ENCODE peak calls at places on chromosomes 3 and 15, in five cellular contexts. W is T-helper 1 cell; A is endodermal cell; L is astrocyte; Z is stimulated activated CD4-positive, alpha-beta T cell treated with anti-CD3 and anti-CD28 coated beads, Interleukin-2, amount 100 ng/mL, for 48 hours. Q is an unnamed sample.

GRCh38 chr3:126061301-126062032 is 22.5 kb downstream of the SLC41A3 start:
- DNase-seq in L (no peak), W (no peak), A (no peak), Z (no peak), Q (no peak)

GRCh38 chr3:75768303-75769017 is 16.9 kb downstream of the ZNF717 start:
- DNase-seq in L (no peak), A (no peak), W (no peak), Z (no peak), Q (no peak)

GRCh38 chr15:97446138-97446537 is 514.4 kb upstream of the ARRDC4 start:
- DNase-seq in W (no peak), A (peak; percentile 66), Z (no peak), L (no peak), Q (peak; percentile 27)

GRCh38 chr3:52606373-52607085 is 70.1 kb downstream of the UQCC5 start:
- DNase-seq in L (peak; percentile 59), W (no peak), A (no peak), Z (no peak), Q (no peak)

GRCh38 chr15:48486228-48486627 is 155.0 kb downstream of the DUT start:
- DNase-seq in L (peak; percentile 26), A (no peak), W (no peak), Z (no peak), Q (no peak)

GRCh38 chr3:99084156-99084555 is 182.7 kb upstream of the DCBLD2 start:
- DNase-seq in L (no peak), A (no peak), W (no peak), Z (no peak), Q (no peak)

GRCh38 chr15:35078221-35078915 is 6.7 kb downstream of the NANOGP8 start:
- DNase-seq in L (peak; percentile 36), A (peak; percentile 76), W (peak; percentile 19), Z (peak; percentile 3), Q (peak; percentile 63)

GRCh38 chr3:50322386-50323091 is at the start of gene HYAL2:
- DNase-seq in W (no peak), A (peak; percentile 82), L (no peak), Z (no peak), Q (peak; percentile 67)

GRCh38 chr3:42214565-42215283 is 51.3 kb downstream of the CCK start:
- DNase-seq in Z (no peak), W (no peak), A (no peak), L (peak; percentile 22), Q (no peak)

GRCh38 chr15:67146875-67147381 is 81.5 kb downstream of the SMAD3 start:
- DNase-seq in Z (peak; percentile 29), W (no peak), L (peak; percentile 93), A (peak; percentile 66), Q (no peak)

GRCh38 chr15:75153084-75153483 is 48.6 kb upstream of the C15orf39 start:
- DNase-seq in Z (no peak), W (no peak), L (peak; percentile 38), A (no peak), Q (no peak)

GRCh38 chr3:183815951-183816475 is 9.4 kb downstream of the MAP6D1 start:
- DNase-seq in W (no peak), L (no peak), Z (no peak), A (no peak), Q (no peak)

GRCh38 chr3:193665370-193665989 is 72.5 kb downstream of the OPA1 start:
- DNase-seq in A (no peak), W (no peak), Z (no peak), L (peak; percentile 19), Q (no peak)

GRCh38 chr3:101847328-101847727 is 2.0 kb upstream of the NFKBIZ start:
- DNase-seq in L (no peak), A (no peak), Z (no peak), W (no peak), Q (no peak)

GRCh38 chr15:101044625-101045235 is 125.6 kb downstream of the LRRK1 start:
- DNase-seq in L (no peak), A (peak; percentile 35), W (no peak), Z (no peak), Q (peak; percentile 20)

GRCh38 chr3:110618512-110619226 is 452.9 kb upstream of the NECTIN3 start:
- DNase-seq in L (no peak), A (no peak), W (no peak), Z (no peak), Q (no peak)

GRCh38 chr3:17680530-17680929 is 61.9 kb downstream of the TBC1D5 start:
- DNase-seq in W (no peak), L (no peak), Z (no peak), A (no peak), Q (no peak)

GRCh38 chr3:150975096-150975991 is 2.8 kb upstream of the CLRN1 start:
- DNase-seq in A (no peak), Z (no peak), L (no peak), W (no peak), Q (no peak)

GRCh38 chr3:147333098-147333497 is 73.2 kb downstream of the ZIC4 start:
- DNase-seq in Z (no peak), A (no peak), L (no peak), W (no peak), Q (no peak)

GRCh38 chr3:55439657-55440405 is 47.3 kb downstream of the WNT5A start:
- DNase-seq in L (no peak), A (no peak), Z (no peak), W (no peak), Q (no peak)

GRCh38 chr3:129658156-129658843 is 51.8 kb upstream of the PLXND1 start:
- DNase-seq in L (no peak), A (no peak), W (no peak), Z (no peak), Q (no peak)

GRCh38 chr3:108091498-108092259 is 848 bp upstream of the CD47 start:
- DNase-seq in L (peak; percentile 16), A (peak; percentile 66), W (peak; percentile 41), Z (peak; percentile 24), Q (peak; percentile 44)

GRCh38 chr3:151305081-151305777 is 11.4 kb downstream of the GPR87 start:
- DNase-seq in W (no peak), A (peak; percentile 95), Z (peak; percentile 20), L (peak; percentile 99), Q (peak; percentile 86)

GRCh38 chr3:156808025-156808424 is 18.1 kb upstream of the LEKR1 start:
- DNase-seq in W (no peak), L (peak; percentile 53), Z (no peak), A (no peak), Q (no peak)

GRCh38 chr15:34893967-34894366 is 75.6 kb downstream of the AQR start:
- DNase-seq in Z (no peak), L (no peak), W (no peak), A (no peak), Q (no peak)

GRCh38 chr3:157392104-157392503 is 44.5 kb upstream of the PTX3 start:
- DNase-seq in Z (no peak), L (no peak), W (no peak), A (no peak), Q (no peak)

Q was measured in H9.